ENCODE peak calls at places on chromosomes 3 and 15, in eight cellular contexts. A is activated CD8-positive, alpha-beta memory T cell treated with anti-CD3 and anti-CD28 coated beads for 4 hours; W is brain microvascular endothelial cell; Z is GDM1; X is thoracic aorta; G is activated T-helper 1 cell treated with Interleukin-2 at 50 U/mL for 16 hours; E is stomach; C is HuH-7. F is an unnamed sample.

GRCh38 chr3:100032262-100032661 is 82.0 kb downstream of the FILIP1L start:
- DNase-seq in C (no peak), G (no peak), W (peak; percentile 93), E (no peak), X (no peak), A (no peak), Z (no peak), F (no peak)

GRCh38 chr15:22956257-22956979 is 23.8 kb downstream of the CYFIP1 start:
- DNase-seq in E (no peak), Z (no peak), G (no peak), C (no peak), A (no peak), W (peak; percentile 37), X (no peak), F (no peak)

GRCh38 chr15:85865070-85865684 is 70.5 kb upstream of the KLHL25 start:
- DNase-seq in G (no peak), W (peak; percentile 29), C (peak; percentile 64), A (no peak), Z (no peak), X (no peak), E (no peak), F (no peak)

GRCh38 chr15:91316123-91316522 is 216.1 kb downstream of the SV2B start:
- DNase-seq in X (no peak), Z (no peak), G (no peak), E (no peak), A (no peak), C (no peak), W (no peak), F (no peak)

GRCh38 chr15:74841761-74842385 is 1.1 kb downstream of the ULK3 start:
- DNase-seq in A (no peak), W (no peak), Z (no peak), E (no peak), G (no peak), X (no peak), C (no peak), F (no peak)

GRCh38 chr3:106119691-106120090 is 250.9 kb upstream of the CBLB start:
- DNase-seq in Z (no peak), G (no peak), A (no peak), W (peak; percentile 73), C (no peak), X (no peak), E (no peak), F (no peak)

GRCh38 chr3:61669676-61670299 is 108.4 kb downstream of the PTPRG start:
- DNase-seq in W (no peak), G (no peak), X (no peak), E (no peak), C (no peak), A (no peak), Z (no peak), F (no peak)

GRCh38 chr3:141462176-141462859 is 24.5 kb upstream of the RASA2 start:
- DNase-seq in A (no peak), C (no peak), E (no peak), Z (no peak), W (no peak), G (no peak), X (no peak), F (no peak)

GRCh38 chr3:196501316-196502064 is 2.1 kb downstream of the RNF168 start:
- DNase-seq in Z (no peak), A (no peak), C (no peak), X (no peak), G (no peak), E (no peak), W (peak; percentile 32), F (no peak)

GRCh38 chr3:77186728-77187127 is 146.8 kb downstream of the ROBO2 start:
- DNase-seq in X (no peak), G (no peak), W (no peak), C (no peak), E (no peak), A (no peak), Z (no peak), F (no peak)

GRCh38 chr3:42473083-42473932 is 29.1 kb upstream of the VIPR1 start:
- DNase-seq in Z (no peak), C (no peak), G (no peak), X (no peak), E (peak; percentile 74), A (no peak), W (peak; percentile 73), F (no peak)

GRCh38 chr15:90871097-90871715 is 2.8 kb downstream of the FURIN start:
- DNase-seq in G (no peak), W (peak; percentile 12), Z (no peak), X (no peak), C (no peak), E (no peak), A (no peak), F (peak; percentile 17)

GRCh38 chr3:63863150-63864007 is at the start of the genes ATXN7 and THOC7:
- DNase-seq in W (peak; percentile 52), E (peak; percentile 79), C (peak; percentile 32), A (peak; percentile 23), G (peak; percentile 65), X (peak; percentile 4), Z (peak; percentile 52), F (peak; percentile 39)

GRCh38 chr3:140760324-140761075 is 82.6 kb downstream of the TRIM42 start:
- DNase-seq in E (no peak), C (no peak), Z (no peak), X (no peak), A (no peak), G (no peak), W (no peak), F (no peak)